ENCODE peak calls at places on chromosome 11, in six cellular contexts. W, Z, P, O, L and F are unnamed samples.

GRCh38 chr11:35419713-35420333 is 465 bp upstream of the SLC1A2 start:
- DNase-seq in W (no peak), Z (peak), P (no peak), O (no peak), L (peak), F (no peak)

GRCh38 chr11:46397526-46397925 is 6.0 kb upstream of the CHRM4 start:
- DNase-seq in W (no peak), Z (no peak), P (no peak), O (no peak), L (no peak), F (no peak)

GRCh38 chr11:7490054-7490453 is 4.7 kb downstream of the OLFML1 start:
- DNase-seq in W (no peak), Z (no peak), P (no peak), O (peak), L (no peak), F (no peak)

GRCh38 chr11:34948721-34949120 is 32.3 kb downstream of the PDHX start:
- DNase-seq in W (no peak), Z (no peak), P (no peak), O (no peak), L (no peak), F (no peak)

GRCh38 chr11:98115873-98116272 is 904.9 kb upstream of the CNTN5 start:
- DNase-seq in W (no peak), Z (no peak), P (no peak), O (no peak), L (no peak), F (no peak)

GRCh38 chr11:74925281-74925680 is 23.6 kb downstream of the XRRA1 start:
- DNase-seq in W (no peak), Z (no peak), P (no peak), O (no peak), L (no peak), F (no peak)

GRCh38 chr11:39990413-39990812 is 1469.0 kb downstream of the LRRC4C start:
- DNase-seq in W (no peak), Z (no peak), P (no peak), O (no peak), L (no peak), F (no peak)

GRCh38 chr11:110716361-110716760 is 4.1 kb upstream of the ARHGAP20 start:
- DNase-seq in W (no peak), Z (no peak), P (no peak), O (no peak), L (no peak), F (no peak)

GRCh38 chr11:114084414-114084813 is 24.9 kb downstream of the ZBTB16 start:
- DNase-seq in W (no peak), Z (no peak), P (no peak), O (no peak), L (no peak), F (no peak)

GRCh38 chr11:102446606-102447005 is 6.0 kb downstream of the TMEM123 start:
- DNase-seq in W (peak), Z (no peak), P (no peak), O (peak), L (no peak), F (no peak)

GRCh38 chr11:10263929-10264328 is 30.1 kb downstream of the SBF2 start:
- DNase-seq in W (no peak), Z (no peak), P (no peak), O (peak), L (no peak), F (no peak)

GRCh38 chr11:26191193-26191592 is 140.7 kb upstream of the ANO3 start:
- DNase-seq in W (no peak), Z (no peak), P (no peak), O (no peak), L (no peak), F (no peak)

GRCh38 chr11:77107950-77108349 is 5.3 kb downstream of the OMP start:
- DNase-seq in W (peak), Z (no peak), P (no peak), O (peak), L (no peak), F (no peak)

GRCh38 chr11:5736396-5736795 is at the start of gene OR56B1:
- DNase-seq in W (no peak), Z (no peak), P (no peak), O (peak), L (no peak), F (no peak)

DNA sequence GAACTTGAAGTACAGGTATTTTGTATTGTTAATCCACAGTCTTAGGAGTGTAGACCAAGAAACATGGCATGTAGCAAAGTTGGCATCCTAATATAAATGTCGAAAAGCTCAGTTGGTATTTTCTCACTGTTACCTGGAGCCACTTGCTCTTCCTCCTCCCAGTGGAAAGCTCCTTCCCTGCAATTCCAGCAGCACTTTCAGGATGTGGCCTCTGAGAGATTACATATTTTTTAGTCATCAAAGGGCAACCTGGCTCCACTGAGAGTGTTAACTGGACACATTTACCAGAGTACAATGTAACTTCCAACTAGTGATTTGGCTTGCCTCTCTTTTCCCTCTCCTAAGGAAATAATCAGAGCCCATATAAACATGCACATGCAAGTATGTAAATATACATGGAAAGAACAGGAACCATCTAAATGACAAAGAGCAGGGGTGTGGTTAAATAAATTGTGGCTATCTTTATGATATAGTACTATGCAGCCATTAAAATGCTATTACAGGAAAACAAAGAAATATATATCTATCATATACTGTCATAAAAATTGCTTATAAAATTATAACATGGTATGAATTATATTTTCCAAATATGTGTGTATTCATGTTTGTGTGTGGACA is 14.2 kb upstream of the EED start:
- DNase-seq in W (no peak), Z (no peak), P (no peak), O (no peak), L (no peak), F (no peak)
- TF ChIP-seq CTCF in W (no peak), Z (no peak), P (no peak), O (no peak), L (no peak), F (no peak)

DNA sequence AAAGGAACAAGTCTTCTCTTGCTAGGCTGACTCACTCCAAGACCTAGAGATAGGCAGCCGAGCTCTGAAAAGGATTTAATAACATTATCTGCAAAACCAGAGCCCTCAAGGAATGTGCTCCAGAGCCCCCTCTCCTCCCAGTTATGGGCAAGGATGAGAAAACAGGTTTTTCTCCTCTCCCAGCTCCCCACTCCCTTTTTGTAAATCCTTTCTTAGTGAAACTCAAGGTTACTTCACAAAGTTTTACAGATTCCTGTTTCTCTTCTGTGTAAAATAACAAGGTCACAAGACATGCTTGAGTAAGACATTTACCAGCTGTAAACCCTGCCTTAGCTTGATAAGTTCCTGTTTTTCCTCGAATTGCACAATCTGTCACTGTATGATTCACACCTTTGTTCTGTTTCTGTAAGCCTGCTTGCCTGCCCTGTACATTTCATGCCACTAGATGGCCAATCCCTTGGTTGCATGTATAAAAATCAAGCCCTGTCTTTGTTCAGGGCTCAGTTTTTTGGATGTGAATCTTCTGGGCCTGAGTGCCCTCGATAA is 489.4 kb downstream of the KCNA4 start:
- DNase-seq in W (peak), Z (no peak), P (no peak), O (peak), L (peak), F (no peak)
- TF ChIP-seq CTCF in W (peak), Z (peak), P (no peak), O (peak), L (peak), F (no peak)

GRCh38 chr11:127844843-127845242 is 742.5 kb downstream of the ETS1 start:
- DNase-seq in W (no peak), Z (no peak), P (no peak), O (no peak), L (peak), F (no peak)

GRCh38 chr11:127843483-127844396 is 743.6 kb downstream of the ETS1 start:
- DNase-seq in W (peak), Z (peak), P (peak), O (peak), L (peak), F (no peak)
- TF ChIP-seq CTCF in W (peak), Z (peak), P (peak), O (peak), L (peak), F (no peak)

GRCh38 chr11:84993386-84993785 is 633.8 kb downstream of the DLG2 start:
- DNase-seq in W (no peak), Z (no peak), P (no peak), O (no peak), L (peak), F (no peak)
- TF ChIP-seq CTCF in W (no peak), Z (no peak), P (no peak), O (peak), L (peak), F (no peak)

DNA sequence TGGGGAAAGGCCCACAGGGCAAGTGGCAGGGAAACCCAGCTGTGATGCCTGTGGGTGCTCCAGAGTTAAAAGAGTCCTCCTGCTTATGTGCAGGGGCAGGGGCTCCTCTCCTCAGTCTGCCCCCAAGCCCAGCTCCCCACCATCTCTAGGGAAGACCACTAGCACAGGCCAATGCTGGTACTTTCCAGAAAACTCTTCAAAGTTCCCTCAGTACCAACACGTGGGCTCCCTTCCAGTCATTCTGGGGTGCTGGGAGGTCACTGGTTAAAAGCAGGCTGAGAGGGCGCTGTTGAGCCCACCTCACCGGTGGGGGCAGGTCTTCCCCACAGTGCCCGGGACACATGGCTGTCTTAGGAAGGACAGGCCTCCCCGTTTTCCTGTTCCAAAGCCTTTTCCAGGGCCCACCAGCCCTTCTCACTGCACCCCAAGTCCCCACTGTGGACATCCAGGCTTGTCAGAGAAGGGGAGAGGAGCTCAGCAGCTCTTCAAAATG is 154.6 kb downstream of the TRIM29 start:
- DNase-seq in W (no peak), Z (no peak), P (no peak), O (no peak), L (no peak), F (no peak)
- TF ChIP-seq CTCF in W (no peak), Z (no peak), P (no peak), O (no peak), L (peak), F (no peak)

DNA sequence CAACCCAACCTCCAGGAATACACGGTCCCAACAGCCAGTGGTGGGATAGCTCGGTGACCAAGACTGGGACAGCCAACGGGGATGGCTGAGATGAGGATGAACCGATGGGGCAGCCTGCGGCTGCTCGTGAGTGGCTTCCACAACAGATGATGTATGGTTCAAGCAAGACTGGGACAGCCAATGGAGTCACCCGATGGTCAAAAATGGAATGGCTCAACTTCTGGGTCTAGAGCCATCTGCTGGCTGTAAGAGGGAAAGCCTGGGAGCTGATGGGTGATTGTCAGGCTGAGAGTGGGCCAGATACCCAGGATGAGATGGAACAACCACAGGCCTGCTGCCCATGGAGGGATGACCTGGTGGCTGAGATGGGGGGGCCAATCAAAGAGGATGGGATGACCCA is 35.5 kb downstream of the SYT7 start:
- DNase-seq in W (peak), Z (no peak), P (no peak), O (peak), L (no peak), F (no peak)
- TF ChIP-seq CTCF in W (peak), Z (peak), P (no peak), O (peak), L (peak), F (no peak)